ENCODE peak calls at places on chromosomes 1 and 21, in ten cellular contexts. One of them, this sample, is unnamed.

GRCh38 chr1:64209221-64209620 is 5.8 kb downstream of the UBE2U start:
- DNase-seq in left lung: no peak
- DNase-seq in lower lobe of right lung: no peak
- DNase-seq in uterus: no peak
- DNase-seq in body of pancreas: no peak
- DNase-seq in stomach: no peak
- DNase-seq in CD8-positive, alpha-beta T cell: no peak
- DNase-seq in foreskin keratinocyte: no peak
- DNase-seq in choroid plexus epithelial cell: no peak
- DNase-seq in epithelial cell of esophagus: no peak
- DNase-seq in this sample: no peak

GRCh38 chr21:44535963-44536362 is 4.0 kb downstream of the KRTAP10-1 start:
- DNase-seq in left lung: no peak
- DNase-seq in lower lobe of right lung: no peak
- DNase-seq in uterus: peak
- DNase-seq in body of pancreas: no peak
- DNase-seq in stomach: no peak
- DNase-seq in CD8-positive, alpha-beta T cell: no peak
- DNase-seq in foreskin keratinocyte: no peak
- DNase-seq in choroid plexus epithelial cell: no peak
- DNase-seq in epithelial cell of esophagus: no peak
- DNase-seq in this sample: no peak

GRCh38 chr1:73901656-73902276 is 296.2 kb downstream of the LRRIQ3 start:
- DNase-seq in left lung: no peak
- DNase-seq in lower lobe of right lung: no peak
- DNase-seq in uterus: no peak
- DNase-seq in body of pancreas: no peak
- DNase-seq in stomach: no peak
- DNase-seq in CD8-positive, alpha-beta T cell: no peak
- DNase-seq in foreskin keratinocyte: no peak
- DNase-seq in choroid plexus epithelial cell: no peak
- DNase-seq in epithelial cell of esophagus: no peak
- DNase-seq in this sample: no peak

GRCh38 chr1:23282967-23283366 is 61.1 kb downstream of the HNRNPR start:
- DNase-seq in left lung: no peak
- DNase-seq in lower lobe of right lung: no peak
- DNase-seq in uterus: no peak
- DNase-seq in body of pancreas: no peak
- DNase-seq in stomach: no peak
- DNase-seq in CD8-positive, alpha-beta T cell: no peak
- DNase-seq in foreskin keratinocyte: peak
- DNase-seq in choroid plexus epithelial cell: peak
- DNase-seq in epithelial cell of esophagus: peak
- DNase-seq in this sample: no peak

GRCh38 chr1:53644909-53645689 is 93.9 kb downstream of the GLIS1 start:
- DNase-seq in left lung: no peak
- DNase-seq in lower lobe of right lung: no peak
- DNase-seq in uterus: peak
- DNase-seq in body of pancreas: no peak
- DNase-seq in stomach: peak
- DNase-seq in CD8-positive, alpha-beta T cell: no peak
- DNase-seq in foreskin keratinocyte: no peak
- DNase-seq in choroid plexus epithelial cell: peak
- DNase-seq in epithelial cell of esophagus: no peak
- DNase-seq in this sample: no peak

GRCh38 chr1:206899717-206900116 is 2.5 kb downstream of the IL24 start:
- DNase-seq in left lung: no peak
- DNase-seq in lower lobe of right lung: no peak
- DNase-seq in uterus: no peak
- DNase-seq in body of pancreas: no peak
- DNase-seq in stomach: no peak
- DNase-seq in CD8-positive, alpha-beta T cell: no peak
- DNase-seq in foreskin keratinocyte: no peak
- DNase-seq in choroid plexus epithelial cell: no peak
- DNase-seq in epithelial cell of esophagus: no peak
- DNase-seq in this sample: no peak

GRCh38 chr1:232687304-232687703 is 57.4 kb upstream of the SIPA1L2 start:
- DNase-seq in left lung: no peak
- DNase-seq in lower lobe of right lung: no peak
- DNase-seq in uterus: no peak
- DNase-seq in body of pancreas: no peak
- DNase-seq in stomach: no peak
- DNase-seq in CD8-positive, alpha-beta T cell: no peak
- DNase-seq in foreskin keratinocyte: no peak
- DNase-seq in choroid plexus epithelial cell: no peak
- DNase-seq in epithelial cell of esophagus: no peak
- DNase-seq in this sample: no peak

GRCh38 chr1:12400030-12400693 is 170.3 kb downstream of the VPS13D start:
- DNase-seq in left lung: no peak
- DNase-seq in lower lobe of right lung: no peak
- DNase-seq in uterus: no peak
- DNase-seq in body of pancreas: peak
- DNase-seq in stomach: no peak
- DNase-seq in CD8-positive, alpha-beta T cell: no peak
- DNase-seq in foreskin keratinocyte: no peak
- DNase-seq in choroid plexus epithelial cell: no peak
- DNase-seq in epithelial cell of esophagus: no peak
- DNase-seq in this sample: no peak

DNA sequence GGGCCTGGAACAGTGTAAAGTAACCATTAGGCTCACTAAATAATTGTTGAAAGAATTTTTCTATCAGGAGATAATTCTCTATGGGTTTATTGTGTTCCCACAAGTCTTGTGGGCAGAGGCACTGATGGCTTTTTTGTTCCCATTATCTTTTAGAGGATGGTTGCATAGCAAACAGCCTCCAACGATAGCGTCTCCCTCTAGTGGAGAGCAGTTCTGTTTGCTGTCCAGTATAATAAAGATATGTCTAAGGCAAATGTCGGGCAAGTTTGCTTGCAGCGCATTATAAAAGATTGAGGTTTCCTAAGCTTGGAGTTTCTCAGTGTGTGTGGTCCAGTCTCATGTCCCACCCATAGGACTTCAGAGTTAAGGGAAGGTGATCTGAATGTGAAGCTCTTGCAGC is 1.3 kb upstream of the SLC6A17 start:
- DNase-seq in left lung: no peak
- DNase-seq in lower lobe of right lung: no peak
- DNase-seq in uterus: no peak
- DNase-seq in body of pancreas: no peak
- DNase-seq in stomach: no peak
- DNase-seq in CD8-positive, alpha-beta T cell: no peak
- DNase-seq in foreskin keratinocyte: no peak
- DNase-seq in choroid plexus epithelial cell: peak
- DNase-seq in epithelial cell of esophagus: peak
- DNase-seq in this sample: no peak
- TF ChIP-seq CTCF in left lung: no peak
- TF ChIP-seq CTCF in lower lobe of right lung: no peak
- TF ChIP-seq CTCF in uterus: no peak
- TF ChIP-seq CTCF in body of pancreas: no peak
- TF ChIP-seq CTCF in stomach: no peak
- TF ChIP-seq CTCF in CD8-positive, alpha-beta T cell: no peak
- TF ChIP-seq CTCF in foreskin keratinocyte: peak
- TF ChIP-seq CTCF in choroid plexus epithelial cell: peak
- TF ChIP-seq CTCF in epithelial cell of esophagus: peak
- TF ChIP-seq CTCF in this sample: no peak

GRCh38 chr1:203521071-203521794 is 27.3 kb downstream of the OPTC start:
- DNase-seq in left lung: no peak
- DNase-seq in lower lobe of right lung: no peak
- DNase-seq in uterus: no peak
- DNase-seq in body of pancreas: peak
- DNase-seq in stomach: peak
- DNase-seq in CD8-positive, alpha-beta T cell: no peak
- DNase-seq in foreskin keratinocyte: no peak
- DNase-seq in choroid plexus epithelial cell: no peak
- DNase-seq in epithelial cell of esophagus: no peak
- DNase-seq in this sample: no peak
- TF ChIP-seq CTCF in left lung: no peak
- TF ChIP-seq CTCF in lower lobe of right lung: no peak
- TF ChIP-seq CTCF in uterus: no peak
- TF ChIP-seq CTCF in body of pancreas: no peak
- TF ChIP-seq CTCF in stomach: no peak
- TF ChIP-seq CTCF in CD8-positive, alpha-beta T cell: no peak
- TF ChIP-seq CTCF in foreskin keratinocyte: no peak
- TF ChIP-seq CTCF in choroid plexus epithelial cell: no peak
- TF ChIP-seq CTCF in epithelial cell of esophagus: no peak
- TF ChIP-seq CTCF in this sample: no peak

DNA sequence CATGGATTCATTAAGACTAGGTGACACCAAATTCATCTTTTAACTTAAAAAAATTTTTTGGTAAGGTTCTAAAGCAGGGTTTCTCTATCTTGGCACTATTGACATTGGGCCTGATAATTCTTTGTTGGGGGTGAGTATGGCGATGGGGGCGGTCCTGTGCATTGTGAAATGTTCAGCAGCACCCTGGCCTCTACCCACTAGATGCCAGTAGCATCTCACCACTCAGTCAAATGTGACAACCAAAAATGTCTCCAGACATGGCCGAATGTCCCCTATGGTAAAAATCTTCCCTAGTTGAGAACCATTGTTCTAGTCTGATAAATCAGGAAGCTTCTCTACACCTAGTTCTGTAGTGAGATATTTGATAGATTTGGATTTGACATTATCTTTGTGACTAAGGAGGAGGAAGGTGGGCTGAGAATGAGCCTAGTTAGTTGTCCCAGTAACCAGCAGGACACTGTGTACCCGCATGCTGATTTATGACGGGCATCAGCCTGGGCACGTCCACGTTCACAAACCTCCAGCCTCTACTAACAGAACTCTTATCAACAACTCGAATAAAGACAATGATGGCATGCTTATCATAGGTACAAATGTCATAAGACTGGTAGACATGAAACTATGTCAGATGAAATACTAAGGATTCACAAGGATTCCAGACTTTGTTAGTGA is 104.6 kb downstream of the KCND3 start:
- DNase-seq in left lung: no peak
- DNase-seq in lower lobe of right lung: no peak
- DNase-seq in uterus: no peak
- DNase-seq in body of pancreas: no peak
- DNase-seq in stomach: no peak
- DNase-seq in CD8-positive, alpha-beta T cell: no peak
- DNase-seq in foreskin keratinocyte: no peak
- DNase-seq in choroid plexus epithelial cell: no peak
- DNase-seq in epithelial cell of esophagus: no peak
- DNase-seq in this sample: no peak
- TF ChIP-seq CTCF in left lung: no peak
- TF ChIP-seq CTCF in lower lobe of right lung: no peak
- TF ChIP-seq CTCF in uterus: no peak
- TF ChIP-seq CTCF in body of pancreas: no peak
- TF ChIP-seq CTCF in stomach: no peak
- TF ChIP-seq CTCF in CD8-positive, alpha-beta T cell: no peak
- TF ChIP-seq CTCF in foreskin keratinocyte: peak
- TF ChIP-seq CTCF in choroid plexus epithelial cell: no peak
- TF ChIP-seq CTCF in epithelial cell of esophagus: no peak
- TF ChIP-seq CTCF in this sample: no peak

GRCh38 chr21:41873005-41873404 is 6.1 kb downstream of the PRDM15 start:
- DNase-seq in left lung: no peak
- DNase-seq in lower lobe of right lung: no peak
- DNase-seq in uterus: no peak
- DNase-seq in body of pancreas: no peak
- DNase-seq in stomach: no peak
- DNase-seq in CD8-positive, alpha-beta T cell: no peak
- DNase-seq in foreskin keratinocyte: no peak
- DNase-seq in choroid plexus epithelial cell: no peak
- DNase-seq in epithelial cell of esophagus: no peak
- DNase-seq in this sample: no peak
- TF ChIP-seq CTCF in left lung: no peak
- TF ChIP-seq CTCF in lower lobe of right lung: no peak
- TF ChIP-seq CTCF in uterus: no peak
- TF ChIP-seq CTCF in body of pancreas: no peak
- TF ChIP-seq CTCF in stomach: no peak
- TF ChIP-seq CTCF in CD8-positive, alpha-beta T cell: no peak
- TF ChIP-seq CTCF in foreskin keratinocyte: no peak
- TF ChIP-seq CTCF in choroid plexus epithelial cell: no peak
- TF ChIP-seq CTCF in epithelial cell of esophagus: no peak
- TF ChIP-seq CTCF in this sample: no peak

DNA sequence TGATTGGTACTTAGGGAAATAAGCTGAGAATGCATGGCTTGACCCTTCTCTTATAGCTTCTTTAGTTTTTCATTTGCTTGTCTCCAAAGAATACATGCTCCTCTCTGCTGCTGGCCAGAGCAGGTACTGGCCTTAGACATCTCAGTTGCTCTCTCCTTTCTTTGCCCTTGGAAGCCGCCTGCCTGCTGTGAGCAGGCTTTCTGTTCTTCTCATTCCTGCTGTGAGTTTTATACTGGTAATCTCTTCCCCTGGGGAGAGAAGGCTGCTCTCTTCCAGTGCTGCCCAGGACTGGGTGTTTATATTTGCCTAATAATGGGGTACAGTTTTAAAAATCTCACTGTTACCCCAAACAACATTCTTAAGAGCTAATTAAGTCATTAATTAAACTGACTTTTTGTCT is 323.5 kb upstream of the LRRC7 start:
- DNase-seq in left lung: no peak
- DNase-seq in lower lobe of right lung: no peak
- DNase-seq in uterus: no peak
- DNase-seq in body of pancreas: no peak
- DNase-seq in stomach: no peak
- DNase-seq in CD8-positive, alpha-beta T cell: no peak
- DNase-seq in foreskin keratinocyte: no peak
- DNase-seq in choroid plexus epithelial cell: peak
- DNase-seq in epithelial cell of esophagus: no peak
- DNase-seq in this sample: no peak
- TF ChIP-seq CTCF in left lung: no peak
- TF ChIP-seq CTCF in lower lobe of right lung: no peak
- TF ChIP-seq CTCF in uterus: no peak
- TF ChIP-seq CTCF in body of pancreas: no peak
- TF ChIP-seq CTCF in stomach: no peak
- TF ChIP-seq CTCF in CD8-positive, alpha-beta T cell: no peak
- TF ChIP-seq CTCF in foreskin keratinocyte: no peak
- TF ChIP-seq CTCF in choroid plexus epithelial cell: no peak
- TF ChIP-seq CTCF in epithelial cell of esophagus: no peak
- TF ChIP-seq CTCF in this sample: no peak